ENCODE peak calls at places on chromosomes 13 and 19, in four cellular contexts. J, G, D and P are unnamed samples.

GRCh38 chr13:106858910-106859309 is 291.0 kb upstream of the ARGLU1 start:
- DNase-seq in D (no peak), J (peak; percentile 19), G (no peak), P (no peak)

GRCh38 chr13:110233682-110234280 is 73.2 kb downstream of the COL4A1 start:
- DNase-seq in G (no peak), D (no peak), J (no peak), P (no peak)

GRCh38 chr13:37492061-37492460 is 106.5 kb downstream of the POSTN start:
- DNase-seq in J (no peak), D (no peak), G (no peak), P (no peak)

GRCh38 chr19:29105629-29106352 is 107.2 kb downstream of the UQCRFS1 start:
- DNase-seq in J (peak; percentile 52), G (no peak), D (no peak), P (no peak)

GRCh38 chr19:49398001-49398615 is 10.1 kb downstream of the KASH5 start:
- DNase-seq in D (no peak), J (no peak), G (no peak), P (no peak)

GRCh38 chr13:40440990-40441820 is 225.2 kb downstream of the FOXO1 start:
- DNase-seq in J (no peak), G (peak; percentile 87), D (no peak), P (peak; percentile 68)

GRCh38 chr13:51605698-51606097 is 21.4 kb downstream of the WDFY2 start:
- DNase-seq in J (no peak), D (no peak), G (no peak), P (no peak)

GRCh38 chr19:54158812-54159351 is 639 bp downstream of the LENG1 start:
- DNase-seq in D (no peak), G (no peak), J (peak; percentile 27), P (no peak)

GRCh38 chr13:40145139-40145538 is 489.7 kb downstream of the COG6 start:
- DNase-seq in G (no peak), J (no peak), D (peak; percentile 4), P (no peak)

GRCh38 chr13:75760182-75760981 is 124.3 kb downstream of the LMO7 start:
- DNase-seq in D (no peak), G (no peak), J (no peak), P (peak; percentile 82)

GRCh38 chr13:102815788-102816187 is 16.9 kb downstream of the BIVM start:
- DNase-seq in J (no peak), D (no peak), G (no peak), P (no peak)

GRCh38 chr13:102814793-102815192 is 15.9 kb downstream of the BIVM start:
- DNase-seq in G (no peak), D (no peak), J (no peak), P (no peak)

GRCh38 chr13:102816633-102817032 is 17.7 kb downstream of the BIVM start:
- DNase-seq in J (no peak), G (no peak), D (no peak), P (no peak)

GRCh38 chr13:102812616-102813287 is 13.8 kb downstream of the BIVM start:
- DNase-seq in J (peak; percentile 8), G (no peak), D (no peak), P (no peak)

DNA sequence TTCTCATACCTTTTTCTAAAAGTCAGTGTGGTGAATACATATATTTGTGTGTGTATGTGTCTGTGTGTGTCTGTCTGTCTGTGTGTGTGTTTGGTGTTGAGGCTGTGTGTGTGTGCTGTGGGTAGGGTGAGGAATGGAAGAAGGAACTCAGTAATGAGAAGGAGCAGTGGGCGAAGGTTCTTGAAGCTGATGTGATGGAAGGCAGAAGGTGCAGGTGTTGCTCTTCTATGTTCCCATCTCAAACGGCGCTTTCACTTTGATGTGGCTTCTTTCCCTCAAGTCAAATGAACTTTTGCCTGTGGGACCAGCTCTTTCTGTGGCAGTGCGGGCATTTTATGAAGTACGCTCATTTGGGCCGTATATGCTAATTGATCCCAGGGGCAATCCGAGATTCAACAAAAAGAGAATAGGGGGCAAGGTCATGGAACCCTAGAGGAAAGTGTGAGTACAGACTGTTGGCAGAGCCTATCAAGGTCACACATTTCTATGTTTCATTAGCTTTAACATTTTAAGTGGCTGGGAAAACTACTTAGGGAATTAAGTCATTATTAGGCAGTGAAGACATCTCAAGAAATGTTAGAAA is 15.2 kb downstream of the BIVM start:
- DNase-seq in D (no peak), G (no peak), J (no peak), P (no peak)
- H3K27ac ChIP-seq in D (no peak overlapping the region), G (no peak overlapping the region), J (no peak overlapping the region), P (no peak overlapping the region)

GRCh38 chr13:68784275-68784674 is 1323.4 kb upstream of the ATXN8OS start:
- DNase-seq in G (no peak), J (no peak), D (no peak), P (no peak)
- H3K9me3 ChIP-seq in G (no peaks in the 10 kb centered on the region), J (no peaks in the 10 kb centered on the region), D (no peaks in the 10 kb centered on the region), P (no peaks in the 10 kb centered on the region)

GRCh38 chr13:41492432-41493267 is 35.3 kb downstream of the RGCC start:
- DNase-seq in J (no peak), G (no peak), D (peak; percentile 63), P (no peak)
- H3K4me1 ChIP-seq in J (peaks cover 11% of the 10 kb centered on the region), G (no peaks in the 10 kb centered on the region), D (peaks cover 72% of the 10 kb centered on the region), P (no peaks in the 10 kb centered on the region)

DNA sequence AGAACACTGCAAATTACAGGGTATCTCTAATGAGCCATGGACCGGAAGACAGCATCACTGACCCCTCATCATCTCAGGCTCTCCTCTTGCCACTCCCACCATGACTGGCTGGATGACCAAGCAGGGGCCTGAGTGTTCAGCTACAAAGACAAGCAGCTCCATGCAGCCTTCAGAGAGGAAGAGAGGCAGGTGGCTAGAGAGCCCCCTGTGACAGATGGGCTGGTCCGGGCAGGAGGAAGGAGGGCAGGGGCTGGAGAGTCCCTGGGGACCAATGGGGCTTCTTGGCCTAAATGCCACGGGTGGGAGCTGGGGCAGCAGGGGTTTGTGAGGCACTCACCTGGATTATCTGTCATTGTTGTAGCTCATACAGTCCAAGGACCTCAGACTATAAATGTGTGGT is 12.8 kb upstream of the RASA3 start:
- DNase-seq in G (no peak), D (no peak), J (peak; percentile 1), P (peak; percentile 41)
- H3K27ac ChIP-seq in G (no peak overlapping the region), D (no peak overlapping the region), J (no peak overlapping the region), P (no peak overlapping the region)

GRCh38 chr13:111491021-111491420 is 170.6 kb downstream of the TEX29 start:
- DNase-seq in G (no peak), J (no peak), D (no peak), P (no peak)

GRCh38 chr13:111488466-111489132 is 168.2 kb downstream of the TEX29 start:
- DNase-seq in J (no peak), D (no peak), G (peak; percentile 14), P (no peak)

GRCh38 chr13:111491659-111492058 is 171.2 kb downstream of the TEX29 start:
- DNase-seq in D (no peak), G (peak; percentile 2), J (no peak), P (no peak)

GRCh38 chr13:111490611-111491010 is 170.2 kb downstream of the TEX29 start:
- DNase-seq in J (no peak), G (no peak), D (no peak), P (peak; percentile 29)

GRCh38 chr13:111489301-111489700 is 168.9 kb downstream of the TEX29 start:
- DNase-seq in D (no peak), G (peak; percentile 3), J (no peak), P (no peak)
- H3K9me3 ChIP-seq in D (no peaks in the 10 kb centered on the region), G (no peaks in the 10 kb centered on the region), J (peaks cover 4% of the 10 kb centered on the region), P (no peaks in the 10 kb centered on the region)

GRCh38 chr13:94559201-94559795 is 36.7 kb downstream of the TGDS start:
- DNase-seq in J (no peak), D (no peak), G (no peak), P (no peak)

GRCh38 chr13:94556646-94557045 is 39.3 kb downstream of the TGDS start:
- DNase-seq in D (no peak), J (no peak), G (no peak), P (no peak)

GRCh38 chr13:94557836-94558235 is 38.1 kb downstream of the TGDS start:
- DNase-seq in G (no peak), D (no peak), J (no peak), P (no peak)

GRCh38 chr13:94556016-94556415 is 39.9 kb downstream of the TGDS start:
- DNase-seq in G (no peak), D (no peak), J (no peak), P (no peak)

DNA sequence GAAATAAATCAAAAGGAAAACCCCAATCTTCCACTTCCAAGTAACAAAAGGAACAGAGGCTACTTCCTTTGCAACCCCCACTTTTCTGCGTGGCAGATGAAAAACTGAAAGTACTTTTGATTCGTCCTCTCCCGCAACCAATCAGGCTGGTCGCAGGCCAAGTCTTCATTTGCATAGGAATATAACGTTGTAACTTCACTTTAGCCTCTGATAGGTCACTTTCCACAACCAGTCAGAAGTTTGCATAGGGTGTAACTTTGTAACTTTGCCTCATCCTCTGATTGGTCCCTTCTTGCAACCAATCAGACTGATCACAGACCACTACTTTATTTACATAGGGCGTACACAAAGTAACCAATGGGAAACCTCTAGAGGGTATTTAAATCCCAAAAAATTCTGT is 37.2 kb downstream of the TGDS start:
- DNase-seq in D (peak; percentile 9), J (no peak), G (no peak), P (no peak)
- H3K4me1 ChIP-seq in D (peaks cover 23% of the 10 kb centered on the region), J (no peaks in the 10 kb centered on the region), G (no peaks in the 10 kb centered on the region), P (no peaks in the 10 kb centered on the region)

DNA sequence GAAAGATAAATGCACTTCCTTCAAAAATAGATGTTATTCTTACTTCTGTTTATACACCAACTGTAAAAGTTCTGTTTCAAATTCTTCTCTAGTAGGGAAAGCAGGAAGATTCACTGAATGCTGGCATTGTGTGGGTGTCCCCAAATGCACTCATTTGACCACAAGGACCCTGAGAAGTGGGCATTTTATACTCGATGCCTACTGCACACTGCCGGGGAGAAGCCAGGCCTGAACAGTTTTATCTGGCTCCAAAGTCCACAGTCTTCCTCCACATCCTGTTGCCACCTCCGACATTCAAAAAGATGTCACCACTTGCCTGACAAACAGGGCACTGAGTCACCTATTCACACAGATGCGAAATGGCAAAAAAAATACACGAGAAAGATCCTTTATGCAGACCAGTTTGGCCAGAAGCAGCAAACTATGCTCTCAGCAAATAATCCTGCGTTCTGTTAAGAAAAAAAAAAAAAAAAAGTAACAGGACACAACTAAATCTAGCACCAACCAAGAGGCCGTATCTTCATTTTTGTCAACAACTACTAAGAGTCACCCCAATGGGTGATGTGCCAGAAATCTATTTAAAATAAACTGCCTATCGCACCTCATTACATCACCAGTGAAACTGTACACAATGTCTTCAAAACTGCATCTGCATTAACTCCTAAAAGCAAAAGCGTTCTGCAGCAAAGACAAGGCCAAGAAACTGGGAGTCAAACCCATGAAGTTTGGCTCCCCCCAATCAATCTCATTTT is 6.2 kb downstream of the ZC3H4 start:
- DNase-seq in D (peak; percentile 45), J (no peak), G (no peak), P (no peak)
- H3K27ac ChIP-seq in D (peak overlapping the region; percentile 51), J (no peak overlapping the region), G (peak overlapping the region; percentile 99), P (peak overlapping the region; percentile 89)

GRCh38 chr19:11832253-11832912 is 16.1 kb upstream of the ZNF439 start:
- DNase-seq in J (no peak), G (no peak), D (no peak), P (no peak)

GRCh38 chr19:11833541-11833940 is 15.0 kb upstream of the ZNF439 start:
- DNase-seq in J (no peak), G (no peak), D (no peak), P (no peak)
- H3K9me3 ChIP-seq in J (peaks cover 44% of the 10 kb centered on the region), G (no peaks in the 10 kb centered on the region), D (peaks cover 37% of the 10 kb centered on the region), P (peaks cover 63% of the 10 kb centered on the region)

GRCh38 chr13:20425819-20426219 is 99.8 kb downstream of the CRYL1 start:
- DNase-seq in G (no peak), J (no peak), D (no peak), P (no peak)

GRCh38 chr13:20424559-20424852 is 101.2 kb downstream of the CRYL1 start:
- DNase-seq in J (peak; percentile 43), G (no peak), D (no peak), P (no peak)

GRCh38 chr13:20422362-20422761 is 103.3 kb downstream of the CRYL1 start:
- DNase-seq in G (no peak), D (no peak), J (no peak), P (no peak)

GRCh38 chr13:20426766-20427448 is 98.8 kb downstream of the CRYL1 start:
- DNase-seq in G (no peak), J (no peak), D (no peak), P (no peak)

GRCh38 chr13:20424959-20425358 is 100.7 kb downstream of the CRYL1 start:
- DNase-seq in J (no peak), G (no peak), D (no peak), P (no peak)
- H3K4me1 ChIP-seq in J (peaks cover 8% of the 10 kb centered on the region), G (peaks cover 3% of the 10 kb centered on the region), D (peaks cover 7% of the 10 kb centered on the region), P (no peaks in the 10 kb centered on the region)